ENCODE peak calls at places on chromosomes 3 and 15, in six cellular contexts. C is H1, K is HepG2, X is HCT116, M is K562, B is SK-N-SH. S is an unnamed sample.

GRCh38 chr3:113210608-113211369 is 568 bp upstream of the BOC start:
- DNase-seq in X (no peak), K (no peak), B (peak; percentile 29), C (peak; percentile 65), M (no peak), S (no peak)

GRCh38 chr15:31433101-31433500 is 106.5 kb downstream of the KLF13 start:
- DNase-seq in B (no peak), X (no peak), C (no peak), M (no peak), K (no peak), S (no peak)

GRCh38 chr3:35448121-35448520 is 191.2 kb upstream of the ARPP21 start:
- DNase-seq in B (no peak), M (no peak), C (no peak), X (no peak), K (no peak), S (no peak)

GRCh38 chr3:157311633-157312365 is 124.9 kb upstream of the PTX3 start:
- DNase-seq in C (no peak), B (no peak), K (no peak), X (no peak), M (no peak), S (no peak)

GRCh38 chr3:131217296-131217741 is 164.3 kb upstream of the NUDT16 start:
- DNase-seq in C (no peak), M (no peak), K (no peak), B (no peak), X (no peak), S (no peak)

GRCh38 chr3:186909078-186909853 is 21.1 kb upstream of the ST6GAL1 start:
- DNase-seq in X (no peak), C (no peak), K (peak; percentile 37), M (peak; percentile 38), B (no peak), S (no peak)

GRCh38 chr3:189949580-189949979 is 171.1 kb downstream of the P3H2 start:
- DNase-seq in M (no peak), C (no peak), X (no peak), K (no peak), B (no peak), S (no peak)

GRCh38 chr3:40504636-40505430 is 1.0 kb upstream of the ZNF620 start:
- DNase-seq in C (no peak), B (no peak), M (no peak), X (peak; percentile 66), K (peak; percentile 76), S (no peak)

GRCh38 chr15:39251413-39252197 is 329.3 kb upstream of the THBS1 start:
- DNase-seq in C (no peak), M (no peak), X (no peak), B (no peak), K (no peak), S (no peak)

GRCh38 chr3:119891944-119892721 is 110.2 kb downstream of the NR1I2 start:
- DNase-seq in C (peak; percentile 45), X (peak; percentile 46), K (peak; percentile 55), B (peak; percentile 23), M (peak; percentile 6), S (peak; percentile 81)

GRCh38 chr3:70531063-70531657 is 218.7 kb upstream of the MDFIC2 start:
- DNase-seq in C (no peak), X (no peak), K (peak; percentile 4), B (peak; percentile 33), M (peak; percentile 10), S (peak; percentile 10)

GRCh38 chr3:154684021-154684420 is 254.0 kb upstream of the GPR149 start:
- DNase-seq in C (peak; percentile 66), K (peak; percentile 5), X (peak; percentile 16), B (no peak), M (no peak), S (no peak)

GRCh38 chr15:87527416-87527815 is 729.1 kb downstream of the NTRK3 start:
- DNase-seq in M (no peak), C (no peak), B (no peak), K (no peak), X (no peak), S (no peak)

GRCh38 chr3:110568246-110568645 is 503.4 kb upstream of the NECTIN3 start:
- DNase-seq in X (peak; percentile 72), B (no peak), K (no peak), M (no peak), C (no peak), S (no peak)

GRCh38 chr3:69433016-69433937 is 47.4 kb upstream of the FRMD4B start:
- DNase-seq in X (no peak), K (no peak), M (no peak), B (no peak), C (no peak), S (no peak)

GRCh38 chr15:39392469-39393047 is 188.3 kb upstream of the THBS1 start:
- DNase-seq in X (no peak), B (peak; percentile 60), C (no peak), M (peak; percentile 16), K (no peak), S (no peak)

GRCh38 chr15:40070166-40070557 is 31.2 kb upstream of the SRP14 start:
- DNase-seq in M (no peak), C (no peak), B (peak; percentile 67), X (no peak), K (no peak), S (no peak)

GRCh38 chr15:81914734-81915234 is 131.0 kb downstream of the MEX3B start:
- DNase-seq in C (no peak), M (no peak), K (no peak), X (no peak), B (peak; percentile 70), S (no peak)

GRCh38 chr15:69713726-69714559 is 261.3 kb downstream of the RPLP1 start:
- DNase-seq in X (no peak), B (no peak), M (no peak), C (no peak), K (no peak), S (no peak)

GRCh38 chr15:39720721-39721611 is 61.7 kb downstream of the FSIP1 start:
- DNase-seq in X (no peak), B (no peak), M (no peak), K (no peak), C (no peak), S (peak; percentile 73)

GRCh38 chr3:178971614-178972013 is 100.0 kb downstream of the ZMAT3 start:
- DNase-seq in K (no peak), B (no peak), X (peak; percentile 58), C (no peak), M (no peak), S (no peak)

GRCh38 chr3:123349201-123349535 is 99.7 kb downstream of the ADCY5 start:
- DNase-seq in C (no peak), B (no peak), X (no peak), K (no peak), M (no peak), S (no peak)

GRCh38 chr3:197494366-197495058 is 61.3 kb downstream of the BDH1 start:
- DNase-seq in B (no peak), C (no peak), K (peak; percentile 71), X (no peak), M (no peak), S (no peak)
- TF ChIP-seq JUND in B (no peak), C (no peak), K (no peak), X (no peak), M (no peak), S (no peak)

GRCh38 chr15:28107111-28107893 is 8.2 kb upstream of the OCA2 start:
- DNase-seq in C (peak; percentile 74), X (no peak), K (no peak), B (no peak), M (no peak), S (no peak)

GRCh38 chr15:28105224-28105791 is 6.2 kb upstream of the OCA2 start:
- DNase-seq in X (no peak), K (no peak), B (no peak), M (no peak), C (no peak), S (no peak)

GRCh38 chr15:28105793-28106192 is 6.7 kb upstream of the OCA2 start:
- DNase-seq in X (no peak), M (no peak), K (no peak), B (no peak), C (no peak), S (no peak)

GRCh38 chr15:28107894-28108255 is 8.8 kb upstream of the OCA2 start:
- DNase-seq in X (no peak), M (no peak), B (no peak), K (no peak), C (no peak), S (peak; percentile 49)

DNA sequence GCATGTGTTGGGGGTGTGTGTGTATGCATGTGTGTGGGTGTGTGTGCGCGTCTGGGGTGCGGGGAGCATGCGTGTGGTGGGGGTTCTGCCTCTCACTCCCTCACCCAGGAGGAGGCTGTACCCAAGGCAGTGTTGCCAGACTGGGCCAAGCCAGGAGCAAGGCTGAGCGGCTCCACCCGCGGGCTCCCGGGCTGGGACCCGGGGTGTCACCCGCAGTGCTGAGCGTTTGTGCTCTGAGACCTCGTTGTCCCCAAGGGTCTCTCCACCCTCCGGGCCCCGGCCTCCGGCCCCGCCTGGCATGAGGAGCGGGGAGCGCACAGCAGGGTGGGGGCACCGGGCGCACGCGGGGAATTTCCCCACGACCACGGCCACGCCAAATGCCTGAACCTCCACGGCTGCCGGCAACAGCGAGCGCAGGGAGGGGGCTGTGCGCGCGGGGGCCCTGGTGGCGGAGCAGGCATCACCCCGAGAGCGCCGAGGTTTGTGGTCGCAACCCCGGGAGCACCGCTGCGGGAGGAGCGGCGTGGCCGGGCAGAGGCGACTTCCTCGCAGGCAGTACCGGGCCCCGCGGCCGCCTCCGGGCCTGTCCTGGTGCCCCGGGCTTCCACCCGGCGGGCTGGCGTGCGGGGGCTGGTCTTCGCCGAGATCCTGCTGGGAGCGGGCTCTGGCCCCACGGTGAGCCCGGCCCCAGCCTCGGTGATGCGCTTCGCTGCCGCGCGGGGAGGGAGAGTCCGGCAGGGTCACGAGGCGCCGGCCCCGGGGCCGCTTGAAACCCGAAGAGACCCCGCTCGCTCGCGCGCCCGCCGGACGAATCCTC is 7.4 kb upstream of the OCA2 start:
- DNase-seq in B (peak; percentile 73), M (no peak), C (no peak), X (no peak), K (no peak), S (no peak)
- TF ChIP-seq JUND in B (no peak), M (no peak), C (no peak), X (no peak), K (no peak), S (no peak)

DNA sequence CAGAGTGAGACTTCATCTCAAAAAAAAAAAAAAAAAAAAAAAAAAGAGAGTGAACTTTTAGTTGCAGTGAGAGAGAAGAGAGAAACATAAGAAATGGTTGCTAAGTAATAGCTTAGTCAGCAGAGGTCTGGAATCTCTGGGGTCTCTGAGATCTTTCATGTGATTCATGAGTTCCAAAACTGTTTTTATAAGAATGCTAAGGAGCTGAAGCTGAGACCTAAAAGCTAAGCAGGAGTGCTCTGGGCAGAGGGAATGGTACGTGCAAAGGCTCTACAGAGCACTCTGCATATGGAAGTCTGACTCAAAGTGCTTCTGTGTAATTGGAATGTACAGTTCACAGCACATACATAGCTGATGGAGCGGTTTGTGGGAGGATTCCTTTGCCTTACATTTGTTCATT is 66.2 kb upstream of the LRIG1 start:
- DNase-seq in K (no peak), C (no peak), M (no peak), B (no peak), X (no peak), S (no peak)
- TF ChIP-seq JUND in K (no peak), C (no peak), M (no peak), B (no peak), X (no peak), S (no peak)

GRCh38 chr3:126149256-126149902 is 31.0 kb downstream of the ALDH1L1 start:
- DNase-seq in B (no peak), X (no peak), M (no peak), C (peak; percentile 26), K (no peak), S (no peak)
- TF ChIP-seq JUND in B (no peak), X (no peak), M (no peak), C (no peak), K (no peak), S (no peak)